ENCODE peak calls at places on chromosomes 5 and 9, in six cellular contexts. B is dorsolateral prefrontal cortex, A is transverse colon, I is mammary epithelial cell, H is left ventricle myocardium inferior, W is Panc1. X is an unnamed sample.
A peak's percentile ranks its signal among the peaks of the same experiment; 100 is the strongest.

GRCh38 chr5:149149942-149150341 is 8.6 kb downstream of the ABLIM3 start:
- DNase-seq in B (no peak), I (no peak), A (no peak), H (no peak), W (no peak), X (no peak)

GRCh38 chr5:77751328-77752023 is 24.7 kb downstream of the TBCA start:
- DNase-seq in A (no peak), B (no peak), I (no peak), W (no peak), H (no peak), X (no peak)

GRCh38 chr5:73488806-73489205 is 9.4 kb upstream of the BTF3 start:
- DNase-seq in A (no peak), H (no peak), B (no peak), W (no peak), I (no peak), X (no peak)

GRCh38 chr5:140631831-140632365 is 1.1 kb downstream of the CD14 start:
- DNase-seq in W (no peak), A (peak; percentile 49), H (no peak), B (no peak), I (no peak), X (no peak)

GRCh38 chr9:135791431-135792267 is 89.7 kb downstream of the KCNT1 start:
- DNase-seq in A (no peak), W (no peak), H (no peak), B (no peak), I (no peak), X (no peak)

GRCh38 chr9:83996126-83996525 is 15.5 kb downstream of the RMI1 start:
- DNase-seq in H (no peak), I (no peak), W (no peak), A (no peak), B (no peak), X (no peak)

GRCh38 chr9:37474438-37474837 is 9.2 kb upstream of the ZBTB5 start:
- DNase-seq in A (no peak), B (no peak), H (no peak), I (no peak), W (no peak), X (no peak)

GRCh38 chr5:14322437-14323187 is 179.5 kb downstream of the TRIO start:
- DNase-seq in A (no peak), H (no peak), B (no peak), I (no peak), W (no peak), X (no peak)

GRCh38 chr5:151757233-151758140 is 944 bp downstream of the ATOX1 start:
- DNase-seq in H (no peak), I (peak; percentile 50), W (no peak), A (no peak), B (no peak), X (no peak)

GRCh38 chr5:53480474-53481353 is at the start of gene FST:
- DNase-seq in W (no peak), I (peak; percentile 35), A (no peak), H (peak; percentile 24), B (no peak), X (peak; percentile 44)

GRCh38 chr5:1522601-1523479 is 920 bp downstream of the LPCAT1 start:
- DNase-seq in A (peak; percentile 7), B (peak; percentile 44), H (no peak), W (no peak), I (peak; percentile 17), X (peak; percentile 50)

GRCh38 chr5:154479944-154480750 is 2.1 kb upstream of the HAND1 start:
- DNase-seq in W (no peak), B (no peak), A (no peak), I (no peak), H (no peak), X (no peak)

GRCh38 chr5:127216906-127217675 is 73.5 kb upstream of the MEGF10 start:
- DNase-seq in W (no peak), B (no peak), H (no peak), A (no peak), I (no peak), X (no peak)

GRCh38 chr5:152063004-152063403 is 138.4 kb upstream of the GLRA1 start:
- DNase-seq in I (no peak), B (no peak), W (no peak), A (no peak), H (no peak), X (no peak)

GRCh38 chr5:95261369-95262175 is 23.3 kb downstream of the MCTP1 start:
- DNase-seq in W (peak; percentile 48), A (no peak), I (peak; percentile 9), B (no peak), H (no peak), X (peak; percentile 43)

GRCh38 chr9:99978221-99978620 is 71.8 kb downstream of the STX17 start:
- DNase-seq in H (no peak), W (no peak), B (no peak), A (no peak), I (no peak), X (no peak)

GRCh38 chr5:139808481-139809330 is 13.1 kb downstream of the PSD2 start:
- DNase-seq in H (peak; percentile 27), A (no peak), B (peak; percentile 34), I (no peak), W (no peak), X (peak; percentile 47)

GRCh38 chr9:33815781-33816180 is 1.2 kb upstream of the UBE2R2 start:
- DNase-seq in B (no peak), W (no peak), A (no peak), I (no peak), H (no peak), X (no peak)

GRCh38 chr9:34385561-34386230 is 9.0 kb upstream of the MYORG start:
- DNase-seq in I (no peak), H (no peak), W (no peak), A (no peak), B (no peak), X (no peak)

GRCh38 chr9:92010705-92011536 is 60.9 kb upstream of the ROR2 start:
- DNase-seq in A (no peak), W (no peak), H (no peak), I (no peak), B (no peak), X (no peak)

GRCh38 chr9:93679536-93680444 is 103.4 kb downstream of the PHF2 start:
- DNase-seq in H (peak; percentile 10), I (no peak), B (peak; percentile 29), W (no peak), A (no peak), X (peak; percentile 20)

GRCh38 chr5:73532195-73532594 is 33.2 kb downstream of the ANKRA2 start:
- DNase-seq in I (no peak), W (no peak), B (no peak), H (no peak), A (no peak), X (no peak)

GRCh38 chr5:135308752-135309151 is 90.3 kb downstream of the MACROH2A1 start:
- DNase-seq in I (no peak), H (no peak), A (no peak), B (no peak), W (no peak), X (no peak)

GRCh38 chr5:149636861-149637246 is 55.6 kb downstream of the ARHGEF37 start:
- DNase-seq in H (no peak), W (peak; percentile 52), B (no peak), I (peak; percentile 56), A (no peak), X (no peak)

GRCh38 chr9:16501098-16501663 is 369.3 kb downstream of the BNC2 start:
- DNase-seq in W (no peak), I (peak; percentile 84), A (no peak), H (no peak), B (no peak), X (no peak)

GRCh38 chr9:4382722-4383317 is 83.0 kb upstream of the GLIS3 start:
- DNase-seq in H (no peak), W (no peak), I (peak; percentile 14), B (no peak), A (no peak), X (no peak)

GRCh38 chr9:91426123-91426745 is 2.6 kb upstream of the NFIL3 start:
- DNase-seq in H (no peak), A (no peak), B (no peak), I (peak; percentile 48), W (no peak), X (no peak)

GRCh38 chr5:67858470-67859096 is 357.0 kb upstream of the PIK3R1 start:
- DNase-seq in W (no peak), A (no peak), H (no peak), I (no peak), B (no peak), X (no peak)
- TF ChIP-seq CTCF in W (no peak), A (no peak), H (no peak), I (no peak), B (no peak), X (no peak)

DNA sequence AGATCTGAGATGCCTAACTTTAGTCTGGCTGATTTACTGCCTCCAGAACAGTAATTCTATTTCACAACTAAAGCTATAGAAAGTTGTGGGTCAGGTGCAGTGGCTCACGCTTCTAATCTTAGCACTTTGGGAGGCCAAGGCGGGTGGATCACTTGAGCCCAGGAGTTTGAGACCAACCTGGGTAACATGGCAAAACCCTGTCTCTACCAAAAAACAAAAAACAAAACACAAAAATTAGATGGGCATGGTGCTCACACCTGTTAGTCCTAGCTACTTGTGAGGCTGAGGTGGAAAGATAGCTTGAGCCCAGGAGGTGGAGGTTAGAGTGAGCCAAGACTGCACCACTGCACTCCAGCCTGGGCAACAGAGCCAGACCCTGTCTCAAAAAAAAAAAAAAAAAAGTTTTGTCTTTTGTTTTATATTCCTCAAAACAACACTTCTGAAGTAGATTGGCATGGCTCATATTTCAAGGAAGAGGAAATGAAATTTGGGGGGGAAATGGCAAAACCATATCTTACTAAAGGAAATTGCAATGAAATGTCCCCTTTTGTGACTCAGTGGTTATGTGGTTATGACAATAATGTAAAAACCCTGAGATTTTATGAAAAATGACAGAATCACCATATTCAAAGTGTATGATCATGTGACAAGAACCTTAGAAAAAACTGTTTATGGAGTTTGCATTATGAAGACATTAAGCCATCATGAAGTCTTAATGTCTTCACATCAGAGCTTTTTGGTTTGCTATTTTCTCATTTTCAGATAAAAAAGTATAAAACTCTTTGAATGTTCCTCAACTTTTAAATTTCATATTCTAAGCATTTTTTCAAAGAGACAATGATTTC is 16.2 kb downstream of the FNBP1 start:
- DNase-seq in I (no peak), B (no peak), A (no peak), W (no peak), H (no peak), X (no peak)
- H3K27ac ChIP-seq in I (no peak overlapping the region), B (no peak overlapping the region), A (peak overlapping the region; percentile 32), W (no peak overlapping the region), H (no peak overlapping the region), X (no peak overlapping the region)

GRCh38 chr9:21804336-21804735 is 1.9 kb downstream of the MTAP start:
- DNase-seq in W (no peak), H (no peak), B (no peak), I (no peak), A (no peak), X (no peak)
- H3K4me3 ChIP-seq in W (peak overlapping the region; percentile 94), H (peak overlapping the region; percentile 93), B (peak overlapping the region; percentile 86), I (peak overlapping the region; percentile 67), A (no peak overlapping the region), X (no peak overlapping the region)

GRCh38 chr9:89182369-89182768 is 3.8 kb upstream of the SHC3 start:
- DNase-seq in I (no peak), W (no peak), A (no peak), H (no peak), B (no peak), X (no peak)

GRCh38 chr9:89179535-89179919 is 909 bp upstream of the SHC3 start:
- DNase-seq in W (no peak), A (no peak), H (no peak), I (no peak), B (no peak), X (no peak)

GRCh38 chr9:89185980-89186379 is 7.4 kb upstream of the SHC3 start:
- DNase-seq in W (no peak), B (no peak), I (no peak), H (no peak), A (no peak), X (no peak)

GRCh38 chr9:89179920-89180667 is 1.5 kb upstream of the SHC3 start:
- DNase-seq in A (peak; percentile 86), H (peak; percentile 87), I (peak; percentile 93), B (peak; percentile 96), W (peak; percentile 63), X (peak; percentile 90)

GRCh38 chr9:89183146-89183545 is 4.5 kb upstream of the SHC3 start:
- DNase-seq in A (no peak), H (no peak), B (no peak), W (no peak), I (no peak), X (no peak)
- TF ChIP-seq CTCF in A (no peak), H (no peak), B (no peak), W (peak; percentile 29), I (no peak), X (no peak)

X was measured in lower lobe of right lung.